ENCODE peak calls at places on chromosomes 7 and 10, in eight cellular contexts. Z, S, I, F, V, K, H and L are unnamed samples.

GRCh38 chr7:98250789-98251188 is 1.2 kb downstream of the TECPR1 start:
- DNase-seq in V (no peak), Z (no peak), F (no peak), K (peak), I (no peak), H (no peak), S (peak), L (no peak)

GRCh38 chr10:127990846-127991542 is 84.1 kb downstream of the PTPRE start:
- DNase-seq in V (no peak), F (no peak), I (no peak), H (peak), Z (peak), K (no peak), S (peak), L (no peak)

GRCh38 chr10:132279873-132280645 is 27.7 kb downstream of the STK32C start:
- DNase-seq in S (no peak), K (no peak), F (no peak), H (no peak), Z (no peak), V (no peak), I (no peak), L (no peak)

GRCh38 chr7:158019726-158020705 is 567.6 kb downstream of the PTPRN2 start:
- DNase-seq in F (no peak), S (no peak), H (no peak), I (no peak), Z (no peak), K (no peak), V (no peak), L (no peak)

GRCh38 chr7:81534996-81535395 is 234.9 kb downstream of the HGF start:
- DNase-seq in K (no peak), V (no peak), H (no peak), F (no peak), S (no peak), Z (no peak), I (no peak), L (no peak)

GRCh38 chr7:140036224-140036651 is 26.5 kb downstream of the PARP12 start:
- DNase-seq in I (no peak), V (no peak), S (no peak), H (no peak), F (no peak), Z (no peak), K (no peak), L (no peak)

GRCh38 chr7:117071597-117071996 is 118.3 kb downstream of the ST7 start:
- DNase-seq in Z (peak), V (no peak), H (no peak), F (no peak), S (no peak), K (no peak), I (no peak), L (no peak)

GRCh38 chr10:46002916-46003693 is 27.3 kb downstream of the NCOA4 start:
- DNase-seq in V (no peak), K (no peak), S (no peak), I (no peak), F (no peak), Z (no peak), H (no peak), L (no peak)

GRCh38 chr7:11228515-11228914 is 254.8 kb downstream of the PHF14 start:
- DNase-seq in H (no peak), V (no peak), I (no peak), S (no peak), Z (peak), F (no peak), K (no peak), L (peak)

GRCh38 chr7:158991824-158992621 is 135.7 kb downstream of the DYNC2I1 start:
- DNase-seq in V (no peak), H (no peak), I (no peak), F (no peak), K (peak), S (no peak), Z (peak), L (no peak)

GRCh38 chr7:31204066-31204465 is 136.5 kb downstream of the NEUROD6 start:
- DNase-seq in S (no peak), V (no peak), K (no peak), F (no peak), I (no peak), Z (no peak), H (no peak), L (no peak)

GRCh38 chr7:7323921-7324320 is 141.6 kb downstream of the C1GALT1 start:
- DNase-seq in V (no peak), Z (no peak), H (no peak), S (no peak), F (no peak), I (no peak), K (no peak), L (no peak)

GRCh38 chr7:104931181-104931781 is 82.7 kb upstream of the KMT2E start:
- DNase-seq in Z (no peak), V (no peak), H (no peak), K (peak), I (no peak), F (peak), S (no peak), L (no peak)

GRCh38 chr7:66043681-66044497 is 31.7 kb upstream of the ASL start:
- DNase-seq in F (no peak), I (no peak), Z (peak), H (no peak), V (peak), S (peak), K (peak), L (no peak)

GRCh38 chr7:148303295-148304013 is 287.1 kb upstream of the C7orf33 start:
- DNase-seq in H (no peak), V (no peak), I (peak), Z (peak), S (no peak), K (no peak), F (peak), L (peak)

GRCh38 chr10:58919927-58920654 is 256.4 kb upstream of the PHYHIPL start:
- DNase-seq in Z (peak), K (no peak), V (no peak), F (no peak), S (no peak), I (no peak), H (peak), L (peak)

GRCh38 chr7:85489498-85489897 is 302.6 kb upstream of the SEMA3D start:
- DNase-seq in H (peak), K (no peak), V (no peak), S (no peak), I (no peak), Z (peak), F (no peak), L (no peak)

GRCh38 chr10:119803264-119803663 is 69.4 kb downstream of the MCMBP start:
- DNase-seq in V (no peak), H (no peak), I (no peak), K (no peak), S (no peak), F (no peak), Z (peak), L (no peak)

GRCh38 chr7:3463696-3464095 is 162.6 kb downstream of the SDK1 start:
- DNase-seq in S (no peak), I (no peak), Z (no peak), F (no peak), K (no peak), V (no peak), H (no peak), L (no peak)

GRCh38 chr7:142935941-142936565 is 2.5 kb upstream of the TRPV5 start:
- DNase-seq in K (peak), Z (no peak), H (no peak), F (no peak), I (no peak), V (no peak), S (no peak), L (no peak)

GRCh38 chr7:156368053-156368452 is 272.5 kb upstream of the RNF32 start:
- DNase-seq in V (no peak), F (no peak), Z (no peak), S (no peak), K (no peak), I (no peak), H (no peak), L (no peak)

GRCh38 chr7:122803323-122803722 is 82.9 kb downstream of the CADPS2 start:
- DNase-seq in V (no peak), Z (peak), I (peak), F (no peak), S (no peak), H (peak), K (peak), L (peak)

GRCh38 chr7:1355568-1356340 is 103.5 kb downstream of the MICALL2 start:
- DNase-seq in H (peak), K (peak), I (no peak), S (no peak), F (no peak), Z (no peak), V (no peak), L (no peak)

GRCh38 chr10:110498982-110499795 is 1.5 kb downstream of the DUSP5 start:
- DNase-seq in K (peak), Z (peak), S (peak), H (peak), V (no peak), F (no peak), I (peak), L (peak)

GRCh38 chr7:4268040-4268965 is 413.8 kb upstream of the FOXK1 start:
- DNase-seq in Z (no peak), S (no peak), H (no peak), K (peak), F (no peak), V (no peak), I (no peak), L (no peak)

GRCh38 chr10:132062641-132063390 is 2.9 kb upstream of the JAKMIP3 start:
- DNase-seq in K (peak), S (no peak), F (no peak), H (no peak), V (no peak), I (no peak), Z (no peak), L (no peak)

GRCh38 chr7:6015917-6016652 is 7.0 kb downstream of the AIMP2 start:
- DNase-seq in S (peak), I (peak), F (no peak), V (peak), Z (peak), K (no peak), H (no peak), L (peak)

GRCh38 chr7:50791921-50792341 is 9.2 kb upstream of the GRB10 start:
- DNase-seq in I (no peak), F (no peak), V (no peak), Z (peak), K (no peak), H (peak), S (no peak), L (peak)

GRCh38 chr10:132300582-132300981 is 7.2 kb downstream of the STK32C start:
- DNase-seq in I (no peak), V (no peak), Z (no peak), K (no peak), F (no peak), S (no peak), H (no peak), L (no peak)

GRCh38 chr7:69411466-69411865 is 186.8 kb upstream of the AUTS2 start:
- DNase-seq in K (no peak), H (peak), I (no peak), V (no peak), S (no peak), Z (no peak), F (no peak), L (no peak)

GRCh38 chr7:155602156-155602555 is 42.3 kb upstream of the RBM33 start:
- DNase-seq in V (no peak), Z (no peak), K (no peak), H (no peak), S (no peak), F (no peak), I (no peak), L (no peak)